ENCODE peak calls at places on chromosomes 7 and 10, in four cellular contexts. One of them, this sample, is unnamed.

GRCh38 chr7:104267701-104268368 is 60.0 kb upstream of the ORC5 start:
- DNase-seq in WTC11: no peak
- DNase-seq in HepG2: peak; percentile 4
- DNase-seq in K562: no peak
- DNase-seq in this sample: no peak

GRCh38 chr7:64887756-64888508 is 15.1 kb upstream of the ZNF273 start:
- DNase-seq in WTC11: peak; percentile 74
- DNase-seq in HepG2: peak; percentile 27
- DNase-seq in K562: no peak
- DNase-seq in this sample: no peak

GRCh38 chr10:3825244-3825643 is 40.2 kb upstream of the KLF6 start:
- DNase-seq in WTC11: no peak
- DNase-seq in HepG2: peak; percentile 77
- DNase-seq in K562: no peak
- DNase-seq in this sample: no peak

GRCh38 chr10:62978417-62978955 is 154.6 kb upstream of the NRBF2 start:
- DNase-seq in WTC11: no peak
- DNase-seq in HepG2: no peak
- DNase-seq in K562: no peak
- DNase-seq in this sample: no peak

GRCh38 chr10:4103586-4103985 is 318.6 kb upstream of the KLF6 start:
- DNase-seq in WTC11: no peak
- DNase-seq in HepG2: no peak
- DNase-seq in K562: no peak
- DNase-seq in this sample: no peak

GRCh38 chr7:95190515-95190914 is 133.8 kb downstream of the PON1 start:
- DNase-seq in WTC11: peak; percentile 13
- DNase-seq in HepG2: peak; percentile 18
- DNase-seq in K562: no peak
- DNase-seq in this sample: no peak

GRCh38 chr7:144736880-144737493 is 98.9 kb downstream of the TPK1 start:
- DNase-seq in WTC11: no peak
- DNase-seq in HepG2: no peak
- DNase-seq in K562: no peak
- DNase-seq in this sample: no peak

GRCh38 chr7:82714883-82715282 is 271.3 kb upstream of the CACNA2D1 start:
- DNase-seq in WTC11: no peak
- DNase-seq in HepG2: no peak
- DNase-seq in K562: no peak
- DNase-seq in this sample: no peak

GRCh38 chr7:138864667-138865066 is 66.7 kb upstream of the ATP6V0A4 start:
- DNase-seq in WTC11: no peak
- DNase-seq in HepG2: no peak
- DNase-seq in K562: no peak
- DNase-seq in this sample: no peak

GRCh38 chr7:133394369-133394768 is 141.5 kb downstream of the EXOC4 start:
- DNase-seq in WTC11: no peak
- DNase-seq in HepG2: no peak
- DNase-seq in K562: no peak
- DNase-seq in this sample: no peak

GRCh38 chr10:62816179-62817119 is at the start of gene EGR2:
- DNase-seq in WTC11: peak; percentile 88
- DNase-seq in HepG2: peak; percentile 86
- DNase-seq in K562: peak; percentile 83
- DNase-seq in this sample: peak; percentile 92

GRCh38 chr7:47482013-47482761 is 99.7 kb downstream of the TNS3 start:
- DNase-seq in WTC11: no peak
- DNase-seq in HepG2: no peak
- DNase-seq in K562: peak; percentile 45
- DNase-seq in this sample: no peak

GRCh38 chr10:25078659-25079429 is 62.4 kb downstream of the THNSL1 start:
- DNase-seq in WTC11: no peak
- DNase-seq in HepG2: peak; percentile 91
- DNase-seq in K562: no peak
- DNase-seq in this sample: no peak

GRCh38 chr10:95544783-95545500 is 16.2 kb downstream of the SORBS1 start:
- DNase-seq in WTC11: no peak
- DNase-seq in HepG2: no peak
- DNase-seq in K562: no peak
- DNase-seq in this sample: no peak

GRCh38 chr7:44967571-44968446 is 11.0 kb downstream of the MYO1G start:
- DNase-seq in WTC11: peak; percentile 69
- DNase-seq in HepG2: peak; percentile 68
- DNase-seq in K562: peak; percentile 61
- DNase-seq in this sample: no peak

GRCh38 chr10:4685904-4686643 is 139.9 kb upstream of the AKR1E2 start:
- DNase-seq in WTC11: no peak
- DNase-seq in HepG2: no peak
- DNase-seq in K562: no peak
- DNase-seq in this sample: no peak

GRCh38 chr7:45920543-45921380 is at the start of gene IGFBP3:
- DNase-seq in WTC11: peak; percentile 73
- DNase-seq in HepG2: no peak
- DNase-seq in K562: no peak
- DNase-seq in this sample: no peak

GRCh38 chr7:40571796-40572195 is 437.0 kb downstream of the SUGCT start:
- DNase-seq in WTC11: no peak
- DNase-seq in HepG2: no peak
- DNase-seq in K562: no peak
- DNase-seq in this sample: no peak

GRCh38 chr10:127012769-127013152 is 107.5 kb downstream of the DOCK1 start:
- DNase-seq in WTC11: no peak
- DNase-seq in HepG2: no peak
- DNase-seq in K562: no peak
- DNase-seq in this sample: no peak

GRCh38 chr10:13831711-13832110 is 244.9 kb downstream of the PRPF18 start:
- DNase-seq in WTC11: no peak
- DNase-seq in HepG2: no peak
- DNase-seq in K562: no peak
- DNase-seq in this sample: peak; percentile 43

GRCh38 chr10:29479081-29479917 is 155.5 kb downstream of the SVIL start:
- DNase-seq in WTC11: no peak
- DNase-seq in HepG2: no peak
- DNase-seq in K562: no peak
- DNase-seq in this sample: no peak

GRCh38 chr7:70919491-70920073 is 212.4 kb upstream of the GALNT17 start:
- DNase-seq in WTC11: no peak
- DNase-seq in HepG2: no peak
- DNase-seq in K562: no peak
- DNase-seq in this sample: no peak

GRCh38 chr10:3838723-3839437 is 53.9 kb upstream of the KLF6 start:
- DNase-seq in WTC11: no peak
- DNase-seq in HepG2: no peak
- DNase-seq in K562: no peak
- DNase-seq in this sample: no peak

GRCh38 chr7:55230014-55230413 is 135.1 kb upstream of the LANCL2 start:
- DNase-seq in WTC11: no peak
- DNase-seq in HepG2: no peak
- DNase-seq in K562: no peak
- DNase-seq in this sample: no peak

GRCh38 chr10:123275183-123275549 is 121.0 kb downstream of the BUB3 start:
- DNase-seq in WTC11: no peak
- DNase-seq in HepG2: no peak
- DNase-seq in K562: no peak
- DNase-seq in this sample: no peak

GRCh38 chr7:25926009-25926408 is 226.0 kb upstream of the NFE2L3 start:
- DNase-seq in WTC11: no peak
- DNase-seq in HepG2: peak; percentile 10
- DNase-seq in K562: no peak
- DNase-seq in this sample: no peak

GRCh38 chr7:23106491-23106800 is 861 bp downstream of the KLHL7 start:
- DNase-seq in WTC11: no peak
- DNase-seq in HepG2: no peak
- DNase-seq in K562: no peak
- DNase-seq in this sample: no peak

DNA sequence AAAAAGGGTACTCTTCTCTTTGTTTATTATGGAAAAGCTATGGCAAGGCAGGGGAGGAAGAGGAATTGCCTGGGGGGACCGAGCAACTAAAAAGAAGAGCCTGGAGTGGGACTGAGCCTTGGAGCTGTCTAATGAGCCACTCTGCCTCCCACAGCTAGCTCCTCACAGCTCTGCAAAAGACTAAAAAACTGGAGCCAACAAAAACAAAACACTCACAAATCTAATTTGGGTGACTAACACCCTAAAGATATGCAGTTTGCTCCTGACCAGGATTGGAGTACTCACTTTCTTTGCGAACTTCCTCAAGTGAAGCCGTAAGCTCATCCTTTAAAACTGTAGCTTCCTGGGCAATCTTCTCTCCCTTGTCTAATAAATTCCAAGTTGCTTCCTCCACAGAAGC is 89.4 kb downstream of the CTNNA3 start:
- DNase-seq in WTC11: no peak
- DNase-seq in HepG2: no peak
- DNase-seq in K562: no peak
- DNase-seq in this sample: no peak
- TF ChIP-seq NR2C2 in WTC11: no peak
- TF ChIP-seq NR2C2 in HepG2: no peak
- TF ChIP-seq NR2C2 in K562: no peak
- TF ChIP-seq NR2C2 in this sample: no peak

GRCh38 chr7:5597772-5598171 is 174.1 kb upstream of the TNRC18 start:
- DNase-seq in WTC11: no peak
- DNase-seq in HepG2: no peak
- DNase-seq in K562: no peak
- DNase-seq in this sample: no peak

GRCh38 chr7:5596896-5597246 is 173.2 kb upstream of the TNRC18 start:
- DNase-seq in WTC11: no peak
- DNase-seq in HepG2: no peak
- DNase-seq in K562: no peak
- DNase-seq in this sample: no peak

GRCh38 chr7:5598261-5598761 is 174.7 kb upstream of the TNRC18 start:
- DNase-seq in WTC11: no peak
- DNase-seq in HepG2: no peak
- DNase-seq in K562: no peak
- DNase-seq in this sample: no peak

GRCh38 chr7:5598769-5599371 is 175.2 kb upstream of the TNRC18 start:
- DNase-seq in WTC11: peak; percentile 48
- DNase-seq in HepG2: no peak
- DNase-seq in K562: peak; percentile 87
- DNase-seq in this sample: no peak

GRCh38 chr7:5599543-5600200 is 176.0 kb upstream of the TNRC18 start:
- DNase-seq in WTC11: no peak
- DNase-seq in HepG2: no peak
- DNase-seq in K562: no peak
- DNase-seq in this sample: no peak
- TF ChIP-seq NR2C2 in WTC11: no peak
- TF ChIP-seq NR2C2 in HepG2: no peak
- TF ChIP-seq NR2C2 in K562: no peak
- TF ChIP-seq NR2C2 in this sample: no peak

GRCh38 chr10:132292972-132293415 is 14.8 kb downstream of the STK32C start:
- DNase-seq in WTC11: no peak
- DNase-seq in HepG2: no peak
- DNase-seq in K562: no peak
- DNase-seq in this sample: no peak

GRCh38 chr10:132292287-132292971 is 15.3 kb downstream of the STK32C start:
- DNase-seq in WTC11: no peak
- DNase-seq in HepG2: no peak
- DNase-seq in K562: no peak
- DNase-seq in this sample: no peak

GRCh38 chr10:132293416-132294195 is 14.1 kb downstream of the STK32C start:
- DNase-seq in WTC11: peak; percentile 10
- DNase-seq in HepG2: no peak
- DNase-seq in K562: no peak
- DNase-seq in this sample: no peak

GRCh38 chr10:132290631-132291030 is 17.1 kb downstream of the STK32C start:
- DNase-seq in WTC11: no peak
- DNase-seq in HepG2: no peak
- DNase-seq in K562: no peak
- DNase-seq in this sample: no peak

DNA sequence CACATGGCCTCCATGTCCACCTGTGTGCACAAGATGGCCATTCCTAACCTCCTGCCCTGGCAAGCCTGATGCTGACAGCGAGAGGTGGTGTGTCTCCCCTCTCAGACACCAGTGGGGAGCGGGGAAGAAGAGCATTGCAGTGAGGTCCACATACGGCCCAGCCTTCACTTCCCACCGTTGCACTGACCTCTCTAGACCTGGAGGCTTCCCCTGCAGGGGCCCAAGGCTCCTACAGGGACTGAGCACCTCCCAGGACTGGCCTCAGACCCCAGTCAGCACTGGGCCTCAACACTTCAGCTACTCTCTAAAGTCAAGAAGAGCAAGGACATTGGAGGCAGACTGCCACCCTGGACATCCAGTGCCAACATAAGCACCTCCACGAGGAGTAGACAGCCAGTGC is 15.9 kb downstream of the STK32C start:
- DNase-seq in WTC11: no peak
- DNase-seq in HepG2: no peak
- DNase-seq in K562: no peak
- DNase-seq in this sample: no peak
- TF ChIP-seq NR2C2 in WTC11: no peak
- TF ChIP-seq NR2C2 in HepG2: no peak
- TF ChIP-seq NR2C2 in K562: no peak
- TF ChIP-seq NR2C2 in this sample: no peak

DNA sequence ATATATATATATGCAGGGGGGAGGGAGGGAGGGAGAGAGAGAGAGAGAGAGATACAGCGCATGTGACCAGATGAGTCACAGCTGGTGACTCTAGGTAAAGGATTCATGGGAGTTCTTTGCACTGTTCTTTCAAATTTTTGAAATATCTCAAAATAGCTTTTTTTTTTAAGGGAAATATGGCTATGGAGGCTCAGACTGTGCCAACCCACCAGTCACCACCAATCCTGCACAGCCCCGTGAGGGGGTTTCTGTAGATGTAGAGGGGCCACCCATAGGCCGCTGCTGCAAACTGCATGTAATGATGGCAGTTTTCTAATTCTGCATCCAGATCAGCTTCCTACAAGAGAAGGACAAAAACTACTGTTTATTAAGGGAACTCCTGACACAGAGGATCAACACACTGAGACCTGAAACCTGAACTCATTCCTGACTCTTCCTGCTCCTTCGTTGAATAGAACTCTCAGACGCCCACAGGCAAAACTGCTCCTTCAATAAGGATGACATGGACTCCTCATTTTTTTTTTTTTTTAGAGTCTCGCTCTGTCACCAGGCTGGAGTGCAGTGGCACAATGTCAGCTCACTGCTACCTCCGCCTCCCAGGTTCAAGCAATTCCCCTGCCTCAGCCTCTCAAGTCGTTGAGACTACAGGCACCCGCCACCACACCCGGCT is 17.3 kb downstream of the DAGLB start:
- DNase-seq in WTC11: no peak
- DNase-seq in HepG2: no peak
- DNase-seq in K562: no peak
- DNase-seq in this sample: no peak
- TF ChIP-seq NR2C2 in WTC11: no peak
- TF ChIP-seq NR2C2 in HepG2: no peak
- TF ChIP-seq NR2C2 in K562: no peak
- TF ChIP-seq NR2C2 in this sample: no peak